ENCODE peak calls at places on chromosomes 16 and 17, in four cellular contexts. M is choroid plexus epithelial cell; Y is CD8-positive, alpha-beta memory T cell; B is endothelial cell. G is an unnamed sample.

GRCh38 chr16:86228713-86229112 is 281.6 kb upstream of the FOXF1 start:
- DNase-seq in M (no peak), B (no peak), Y (no peak), G (no peak)

GRCh38 chr16:85861095-85861825 is 37.7 kb upstream of the IRF8 start:
- DNase-seq in M (no peak), Y (no peak), B (no peak), G (no peak)

GRCh38 chr17:80474933-80475915 is 1.2 kb downstream of the NPTX1 start:
- DNase-seq in B (no peak), M (no peak), Y (no peak), G (no peak)

GRCh38 chr17:13306310-13306962 is 288.6 kb upstream of the ELAC2 start:
- DNase-seq in B (peak), M (peak), Y (no peak), G (no peak)

GRCh38 chr17:39150795-39151679 is at the start of gene PLXDC1:
- DNase-seq in B (no peak), Y (no peak), M (no peak), G (no peak)

GRCh38 chr17:75679706-75680201 is 12.6 kb downstream of the SAP30BP start:
- DNase-seq in Y (no peak), M (peak), B (no peak), G (no peak)

GRCh38 chr17:66829386-66829864 is 5.5 kb upstream of the CACNG5 start:
- DNase-seq in Y (no peak), M (peak), B (peak), G (peak)

GRCh38 chr16:27080870-27081269 is 14.1 kb downstream of the C16orf82 start:
- DNase-seq in B (no peak), Y (no peak), M (peak), G (no peak)

GRCh38 chr16:84905965-84906460 is 86.2 kb downstream of the CRISPLD2 start:
- DNase-seq in B (no peak), M (no peak), Y (no peak), G (no peak)

GRCh38 chr16:22372882-22373661 is 1.3 kb downstream of the CDR2 start:
- DNase-seq in Y (no peak), B (no peak), M (no peak), G (no peak)

GRCh38 chr17:64009571-64010402 is 10.6 kb downstream of the ICAM2 start:
- DNase-seq in B (no peak), Y (no peak), M (peak), G (no peak)

GRCh38 chr16:72978212-72978611 is 69.7 kb downstream of the ZFHX3 start:
- DNase-seq in Y (no peak), M (peak), B (no peak), G (no peak)

GRCh38 chr17:82893779-82894178 is 54.0 kb upstream of the ZNF750 start:
- DNase-seq in M (peak), Y (no peak), B (no peak), G (no peak)

GRCh38 chr17:42562845-42563509 is 1.0 kb downstream of the COASY start:
- DNase-seq in M (no peak), B (no peak), Y (no peak), G (no peak)

GRCh38 chr17:74359916-74360315 is 1.8 kb downstream of the BTBD17 start:
- DNase-seq in M (no peak), Y (no peak), B (no peak), G (no peak)

GRCh38 chr16:55628306-55628968 is 27.4 kb upstream of the SLC6A2 start:
- DNase-seq in M (no peak), Y (no peak), B (no peak), G (no peak)

GRCh38 chr16:81148277-81148676 is 52.1 kb upstream of the GCSH start:
- DNase-seq in Y (no peak), B (no peak), M (no peak), G (no peak)

GRCh38 chr16:9840761-9841665 is 341.2 kb downstream of the GRIN2A start:
- DNase-seq in Y (no peak), M (no peak), B (no peak), G (no peak)

GRCh38 chr16:54927125-54928015 is 3.3 kb upstream of the IRX5 start:
- DNase-seq in B (no peak), Y (no peak), M (no peak), G (no peak)

GRCh38 chr17:22304667-22305303 is 612.5 kb downstream of the KCNJ18 start:
- DNase-seq in M (no peak), B (no peak), Y (no peak), G (no peak)

GRCh38 chr16:49834496-49835009 is 21.4 kb downstream of the ZNF423 start:
- DNase-seq in B (no peak), M (peak), Y (no peak), G (no peak)

GRCh38 chr16:88593064-88593463 is 22.9 kb downstream of the ZC3H18 start:
- DNase-seq in B (no peak), M (no peak), Y (no peak), G (no peak)

GRCh38 chr16:11312718-11313492 is 31.8 kb upstream of the PRM1 start:
- DNase-seq in B (no peak), Y (no peak), M (peak), G (no peak)

G was measured in activated CD4-positive, alpha-beta T cell treated with anti-CD3 and anti-CD28 coated beads, Interleukin-2, amount 50 U/mL, for 1 hour.